ENCODE peak calls at places on chromosomes 4 and X, in five cellular contexts. One of them, this sample, is unnamed.

GRCh38 chr4:189533603-189534002 is 407.1 kb upstream of the FRG1 start:
- DNase-seq in heart left ventricle: no peak
- DNase-seq in breast epithelium: no peak
- DNase-seq in fibroblast of lung: peak
- DNase-seq in spleen: no peak
- DNase-seq in this sample: peak

GRCh38 chr4:55758081-55758480 is 61.5 kb upstream of the EXOC1L start:
- DNase-seq in spleen: no peak
- DNase-seq in breast epithelium: no peak
- DNase-seq in heart left ventricle: no peak
- DNase-seq in fibroblast of lung: no peak
- DNase-seq in this sample: no peak

GRCh38 chr4:76216975-76217814 is 3.6 kb upstream of the SCARB2 start:
- DNase-seq in heart left ventricle: no peak
- DNase-seq in spleen: no peak
- DNase-seq in breast epithelium: no peak
- DNase-seq in fibroblast of lung: no peak
- DNase-seq in this sample: no peak

GRCh38 chr4:79964020-79964714 is 108.9 kb downstream of the ANTXR2 start:
- DNase-seq in heart left ventricle: no peak
- DNase-seq in breast epithelium: no peak
- DNase-seq in spleen: no peak
- DNase-seq in fibroblast of lung: no peak
- DNase-seq in this sample: no peak

GRCh38 chr4:15375707-15376106 is 52.1 kb upstream of the C1QTNF7 start:
- DNase-seq in fibroblast of lung: peak
- DNase-seq in breast epithelium: no peak
- DNase-seq in heart left ventricle: no peak
- DNase-seq in spleen: no peak
- DNase-seq in this sample: no peak

GRCh38 chr4:168584321-168584771 is 87.5 kb downstream of the PALLD start:
- DNase-seq in breast epithelium: no peak
- DNase-seq in heart left ventricle: no peak
- DNase-seq in spleen: no peak
- DNase-seq in fibroblast of lung: peak
- DNase-seq in this sample: no peak

GRCh38 chr4:1582227-1582626 is 101.9 kb downstream of the FAM53A start:
- DNase-seq in breast epithelium: no peak
- DNase-seq in fibroblast of lung: no peak
- DNase-seq in heart left ventricle: peak
- DNase-seq in spleen: peak
- DNase-seq in this sample: no peak

GRCh38 chr4:89549907-89550306 is 242.3 kb upstream of the GPRIN3 start:
- DNase-seq in spleen: no peak
- DNase-seq in heart left ventricle: no peak
- DNase-seq in breast epithelium: no peak
- DNase-seq in fibroblast of lung: peak
- DNase-seq in this sample: peak

GRCh38 chr4:182286035-182286434 is 42.8 kb downstream of the TENM3 start:
- DNase-seq in spleen: no peak
- DNase-seq in breast epithelium: no peak
- DNase-seq in heart left ventricle: no peak
- DNase-seq in fibroblast of lung: no peak
- DNase-seq in this sample: no peak

GRCh38 chr4:1463088-1463926 is 57.1 kb upstream of the NKX1-1 start:
- DNase-seq in spleen: peak
- DNase-seq in heart left ventricle: no peak
- DNase-seq in breast epithelium: no peak
- DNase-seq in fibroblast of lung: peak
- DNase-seq in this sample: peak

GRCh38 chr4:102328045-102328444 is 17.2 kb downstream of the SLC39A8 start:
- DNase-seq in fibroblast of lung: no peak
- DNase-seq in breast epithelium: no peak
- DNase-seq in spleen: no peak
- DNase-seq in heart left ventricle: no peak
- DNase-seq in this sample: peak

GRCh38 chr4:169249214-169249973 is 21.4 kb downstream of the SH3RF1 start:
- DNase-seq in breast epithelium: no peak
- DNase-seq in fibroblast of lung: peak
- DNase-seq in spleen: no peak
- DNase-seq in heart left ventricle: no peak
- DNase-seq in this sample: peak

GRCh38 chr4:60805500-60806313 is 394.4 kb upstream of the ADGRL3 start:
- DNase-seq in breast epithelium: no peak
- DNase-seq in fibroblast of lung: peak
- DNase-seq in spleen: no peak
- DNase-seq in heart left ventricle: no peak
- DNase-seq in this sample: peak

GRCh38 chr4:150082241-150082640 is 4.0 kb downstream of the DCLK2 start:
- DNase-seq in heart left ventricle: peak
- DNase-seq in breast epithelium: no peak
- DNase-seq in fibroblast of lung: no peak
- DNase-seq in spleen: no peak
- DNase-seq in this sample: no peak

GRCh38 chrX:104351173-104351769 is 96.5 kb upstream of the ESX1 start:
- DNase-seq in spleen: no peak
- DNase-seq in fibroblast of lung: peak
- DNase-seq in heart left ventricle: no peak
- DNase-seq in breast epithelium: no peak
- DNase-seq in this sample: peak

GRCh38 chr4:40897557-40898203 is 147.9 kb downstream of the NSUN7 start:
- DNase-seq in heart left ventricle: peak
- DNase-seq in breast epithelium: no peak
- DNase-seq in fibroblast of lung: peak
- DNase-seq in spleen: peak
- DNase-seq in this sample: peak

GRCh38 chrX:73262991-73263390 is 48.3 kb upstream of the NAP1L2 start:
- DNase-seq in spleen: no peak
- DNase-seq in breast epithelium: no peak
- DNase-seq in heart left ventricle: no peak
- DNase-seq in fibroblast of lung: no peak
- DNase-seq in this sample: no peak
- TF ChIP-seq CTCF in spleen: no peak
- TF ChIP-seq CTCF in breast epithelium: no peak
- TF ChIP-seq CTCF in heart left ventricle: no peak
- TF ChIP-seq CTCF in fibroblast of lung: no peak
- TF ChIP-seq CTCF in this sample: no peak

GRCh38 chrX:79524642-79525041 is 157.5 kb upstream of the ITM2A start:
- DNase-seq in heart left ventricle: no peak
- DNase-seq in spleen: no peak
- DNase-seq in fibroblast of lung: no peak
- DNase-seq in breast epithelium: no peak
- DNase-seq in this sample: no peak

DNA sequence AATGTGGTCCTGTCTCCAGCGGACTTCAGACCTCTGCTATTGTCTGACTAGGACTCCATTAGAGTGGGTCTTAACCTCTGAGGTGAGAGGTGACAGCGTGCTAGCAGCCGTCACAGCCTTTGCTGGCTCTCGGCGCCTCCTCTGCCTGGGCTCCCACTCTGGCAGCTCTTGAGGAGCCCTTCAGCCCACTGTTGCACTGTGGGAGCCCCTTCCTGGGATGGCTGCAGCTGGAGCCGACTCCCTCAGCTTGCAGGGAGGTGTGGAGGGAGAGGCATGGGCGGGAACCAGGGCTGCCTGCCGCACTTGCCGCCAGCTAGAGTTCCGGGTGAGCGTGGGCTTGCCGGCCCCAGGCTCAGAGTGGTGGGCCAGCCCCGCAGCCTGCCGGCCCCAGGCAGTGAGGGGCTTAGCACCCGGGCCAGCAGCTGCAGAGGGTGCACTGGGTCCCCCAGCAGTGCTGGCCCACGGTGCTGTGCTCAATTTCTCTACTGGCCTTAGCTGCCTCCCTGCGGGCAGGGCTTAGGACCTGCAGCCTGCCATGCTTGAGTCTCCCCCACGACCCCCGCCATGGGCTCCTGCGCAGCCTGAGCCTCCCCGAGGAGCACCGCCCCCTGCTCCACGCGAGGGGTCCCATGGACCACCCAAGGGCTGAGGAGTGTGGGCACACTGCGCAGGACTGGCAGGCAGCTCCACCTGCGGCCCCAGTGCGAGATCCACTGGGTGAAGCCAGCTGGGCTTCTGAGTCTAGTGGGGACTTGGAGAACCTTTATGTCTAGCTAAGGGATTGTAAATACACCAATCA is 163.4 kb upstream of the ITM2A start:
- DNase-seq in fibroblast of lung: no peak
- DNase-seq in breast epithelium: no peak
- DNase-seq in spleen: no peak
- DNase-seq in heart left ventricle: no peak
- DNase-seq in this sample: no peak
- H3K4me3 ChIP-seq in fibroblast of lung: no peak
- H3K4me3 ChIP-seq in breast epithelium: no peak
- H3K4me3 ChIP-seq in spleen: no peak
- H3K4me3 ChIP-seq in heart left ventricle: no peak
- H3K4me3 ChIP-seq in this sample: no peak

DNA sequence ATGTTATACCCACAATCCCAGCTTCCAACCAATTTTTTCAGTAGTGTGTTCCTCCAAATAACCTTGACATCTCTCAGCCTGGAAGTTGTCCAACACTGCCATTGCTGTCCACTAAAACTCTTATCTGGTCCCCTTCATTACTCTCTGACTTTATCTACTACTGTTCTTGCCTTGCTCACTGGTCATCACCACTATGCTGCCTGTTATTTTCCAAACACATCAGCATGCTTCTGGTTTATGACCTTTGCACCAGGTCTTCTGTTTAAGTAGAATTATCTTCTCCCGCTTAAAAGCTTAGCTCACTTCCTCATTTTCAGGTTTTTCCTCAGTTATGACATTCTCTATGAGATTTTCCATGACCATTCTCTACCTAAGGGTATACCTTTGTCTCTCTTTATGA is 5.5 kb downstream of the ELMOD2 start:
- DNase-seq in spleen: no peak
- DNase-seq in breast epithelium: no peak
- DNase-seq in heart left ventricle: peak
- DNase-seq in fibroblast of lung: no peak
- DNase-seq in this sample: no peak
- TF ChIP-seq CTCF in spleen: no peak
- TF ChIP-seq CTCF in breast epithelium: no peak
- TF ChIP-seq CTCF in heart left ventricle: no peak
- TF ChIP-seq CTCF in fibroblast of lung: no peak
- TF ChIP-seq CTCF in this sample: no peak

DNA sequence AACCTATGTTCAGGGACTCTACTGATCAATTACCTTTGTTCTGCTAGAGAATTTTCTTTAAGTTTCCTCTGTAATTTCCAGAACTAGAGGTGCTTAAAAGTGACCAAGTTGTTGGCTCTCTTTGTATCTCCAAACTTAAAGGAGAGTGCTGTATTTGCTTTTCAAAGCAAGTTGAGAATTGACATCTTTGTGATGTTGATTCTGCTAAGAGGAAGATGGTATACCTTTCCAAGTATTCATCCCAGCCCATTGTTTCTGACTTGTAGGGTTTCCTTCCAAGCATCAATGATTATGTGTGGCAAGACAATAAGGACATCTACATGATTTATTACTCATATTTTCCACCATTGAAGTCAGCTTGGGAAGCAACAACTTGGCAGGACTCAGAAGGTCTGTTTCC is 190.6 kb downstream of the GC start:
- DNase-seq in spleen: no peak
- DNase-seq in fibroblast of lung: no peak
- DNase-seq in breast epithelium: no peak
- DNase-seq in heart left ventricle: no peak
- DNase-seq in this sample: no peak
- H3K4me3 ChIP-seq in spleen: no peak
- H3K4me3 ChIP-seq in fibroblast of lung: no peak
- H3K4me3 ChIP-seq in breast epithelium: no peak
- H3K4me3 ChIP-seq in heart left ventricle: no peak
- H3K4me3 ChIP-seq in this sample: no peak

GRCh38 chr4:12724520-12724919 is 759.6 kb downstream of the RAB28 start:
- DNase-seq in heart left ventricle: no peak
- DNase-seq in spleen: no peak
- DNase-seq in breast epithelium: no peak
- DNase-seq in fibroblast of lung: no peak
- DNase-seq in this sample: peak

GRCh38 chr4:12723849-12724447 is 760.2 kb downstream of the RAB28 start:
- DNase-seq in breast epithelium: no peak
- DNase-seq in fibroblast of lung: no peak
- DNase-seq in heart left ventricle: peak
- DNase-seq in spleen: no peak
- DNase-seq in this sample: peak

GRCh38 chr4:12734586-12734985 is 749.6 kb downstream of the RAB28 start:
- DNase-seq in breast epithelium: no peak
- DNase-seq in heart left ventricle: no peak
- DNase-seq in fibroblast of lung: no peak
- DNase-seq in spleen: no peak
- DNase-seq in this sample: no peak

GRCh38 chr4:12729384-12729783 is 754.8 kb downstream of the RAB28 start:
- DNase-seq in spleen: no peak
- DNase-seq in breast epithelium: no peak
- DNase-seq in heart left ventricle: no peak
- DNase-seq in fibroblast of lung: peak
- DNase-seq in this sample: peak
- TF ChIP-seq CTCF in spleen: no peak
- TF ChIP-seq CTCF in breast epithelium: no peak
- TF ChIP-seq CTCF in heart left ventricle: peak
- TF ChIP-seq CTCF in fibroblast of lung: peak
- TF ChIP-seq CTCF in this sample: peak

GRCh38 chr4:47829438-47829837 is 8.4 kb downstream of the CORIN start:
- DNase-seq in fibroblast of lung: no peak
- DNase-seq in breast epithelium: no peak
- DNase-seq in heart left ventricle: peak
- DNase-seq in spleen: no peak
- DNase-seq in this sample: no peak

GRCh38 chr4:47830263-47831025 is 7.4 kb downstream of the CORIN start:
- DNase-seq in heart left ventricle: no peak
- DNase-seq in spleen: no peak
- DNase-seq in breast epithelium: no peak
- DNase-seq in fibroblast of lung: no peak
- DNase-seq in this sample: no peak

GRCh38 chr4:47827339-47828047 is 10.4 kb downstream of the CORIN start:
- DNase-seq in fibroblast of lung: no peak
- DNase-seq in heart left ventricle: no peak
- DNase-seq in spleen: no peak
- DNase-seq in breast epithelium: no peak
- DNase-seq in this sample: no peak

GRCh38 chr4:47824844-47825243 is 13.0 kb downstream of the CORIN start:
- DNase-seq in heart left ventricle: peak
- DNase-seq in spleen: no peak
- DNase-seq in breast epithelium: no peak
- DNase-seq in fibroblast of lung: no peak
- DNase-seq in this sample: no peak
- H3K4me3 ChIP-seq in heart left ventricle: no peak
- H3K4me3 ChIP-seq in spleen: no peak
- H3K4me3 ChIP-seq in breast epithelium: no peak
- H3K4me3 ChIP-seq in fibroblast of lung: no peak
- H3K4me3 ChIP-seq in this sample: no peak